ENCODE peak calls at places on chromosomes 1 and 21, in seven cellular contexts. R, F, X, I, Z, T and L are unnamed samples.

GRCh38 chr1:116152577-116152943 is 41.4 kb downstream of the MAB21L3 start:
- DNase-seq in R (no peak), I (no peak), T (no peak), X (no peak), Z (no peak), F (no peak), L (no peak)

GRCh38 chr1:44086722-44087474 is 31.7 kb upstream of the KLF17 start:
- DNase-seq in T (no peak), R (no peak), F (no peak), X (no peak), Z (no peak), I (no peak), L (no peak)

GRCh38 chr1:168081373-168082007 is 55.2 kb downstream of the GPR161 start:
- DNase-seq in T (no peak), X (no peak), Z (peak), R (no peak), F (no peak), I (peak), L (no peak)

GRCh38 chr1:222523852-222524251 is 24.1 kb downstream of the HHIPL2 start:
- DNase-seq in T (no peak), I (no peak), X (no peak), R (no peak), Z (no peak), F (no peak), L (no peak)

GRCh38 chr1:47449702-47450552 is 12.1 kb downstream of the FOXD2 start:
- DNase-seq in F (peak), X (no peak), Z (no peak), I (peak), T (peak), R (no peak), L (peak)

GRCh38 chr1:162984699-162985098 is 84.5 kb upstream of the RGS4 start:
- DNase-seq in Z (no peak), X (no peak), R (no peak), I (peak), F (no peak), T (no peak), L (no peak)

GRCh38 chr1:27436204-27437159 is 44.1 kb downstream of the GPR3 start:
- DNase-seq in X (no peak), F (no peak), Z (no peak), T (no peak), R (no peak), I (peak), L (no peak)

GRCh38 chr1:165168466-165168865 is 188.0 kb downstream of the LMX1A start:
- DNase-seq in T (no peak), X (no peak), F (no peak), R (no peak), I (no peak), Z (no peak), L (no peak)

GRCh38 chr1:235831148-235831547 is 35.6 kb downstream of the LYST start:
- DNase-seq in Z (peak), F (no peak), R (no peak), T (peak), X (no peak), I (peak), L (no peak)

GRCh38 chr1:17053685-17054410 is at the start of gene SDHB:
- DNase-seq in R (peak), T (peak), X (peak), Z (peak), I (peak), F (peak), L (peak)

GRCh38 chr21:34072145-34073031 is 990 bp upstream of the MRPS6 start:
- DNase-seq in F (no peak), R (no peak), T (no peak), Z (no peak), I (no peak), X (peak), L (no peak)

GRCh38 chr1:15188145-15188544 is 34.6 kb downstream of the TMEM51 start:
- DNase-seq in F (peak), X (no peak), R (no peak), I (no peak), Z (no peak), T (no peak), L (no peak)

GRCh38 chr1:219174672-219175564 is 1.2 kb downstream of the LYPLAL1 start:
- DNase-seq in R (no peak), F (peak), I (peak), T (no peak), X (peak), Z (peak), L (no peak)

GRCh38 chr1:37267111-37267835 is 207.1 kb upstream of the ZC3H12A start:
- DNase-seq in T (no peak), X (peak), R (peak), I (no peak), Z (no peak), F (peak), L (no peak)

GRCh38 chr1:17892225-17892624 is 137.1 kb downstream of the ACTL8 start:
- DNase-seq in R (no peak), T (no peak), I (no peak), X (peak), F (no peak), Z (no peak), L (no peak)

GRCh38 chr1:18752409-18752808 is 107.1 kb downstream of the TAS1R2 start:
- DNase-seq in T (no peak), I (no peak), R (no peak), Z (no peak), F (no peak), X (no peak), L (no peak)

GRCh38 chr1:1517973-1518620 is 6.1 kb downstream of the ATAD3A start:
- DNase-seq in I (no peak), X (no peak), T (no peak), Z (no peak), R (no peak), F (peak), L (no peak)